ENCODE peak calls at places on chromosomes 4 and X, in six cellular contexts. I is kidney, R is right lobe of liver, A is IMR-90, C is SK-N-SH, G is sigmoid colon. S is an unnamed sample.

GRCh38 chr4:95108883-95109421 is 351.2 kb downstream of the BMPR1B start:
- DNase-seq in I (no peak), R (no peak), A (peak), C (no peak), G (no peak), S (no peak)

GRCh38 chr4:180391613-180392012 is 1851.6 kb upstream of the TENM3 start:
- DNase-seq in I (no peak), R (no peak), A (no peak), C (no peak), G (no peak), S (no peak)

GRCh38 chrX:48989483-48989882 is 12.6 kb downstream of the GRIPAP1 start:
- DNase-seq in I (no peak), R (peak), A (no peak), C (no peak), G (peak), S (no peak)

GRCh38 chr4:153467897-153468262 is 1.7 kb downstream of the TMEM131L start:
- DNase-seq in I (no peak), R (no peak), A (no peak), C (no peak), G (no peak), S (no peak)

GRCh38 chrX:37468111-37468739 is 103.2 kb upstream of the LANCL3 start:
- DNase-seq in I (no peak), R (no peak), A (no peak), C (no peak), G (no peak), S (no peak)

GRCh38 chr4:184764601-184765000 is 30.7 kb upstream of the CENPU start:
- DNase-seq in I (no peak), R (no peak), A (no peak), C (no peak), G (no peak), S (no peak)

GRCh38 chr4:88661724-88662123 is 35.9 kb downstream of the NAP1L5 start:
- DNase-seq in I (no peak), R (no peak), A (peak), C (no peak), G (no peak), S (no peak)

GRCh38 chr4:149493492-149493891 is 322.2 kb downstream of the IQCM start:
- DNase-seq in I (no peak), R (no peak), A (no peak), C (no peak), G (no peak), S (no peak)

GRCh38 chrX:8783100-8784098 is 17.8 kb downstream of the FAM9A start:
- DNase-seq in I (peak), R (no peak), A (peak), C (peak), G (no peak), S (no peak)

GRCh38 chr4:156941940-156942548 is 29.6 kb downstream of the PDGFC start:
- DNase-seq in I (no peak), R (no peak), A (peak), C (no peak), G (peak), S (peak)

GRCh38 chrX:141220342-141221008 is 21.8 kb downstream of the SPANXC start:
- DNase-seq in I (no peak), R (no peak), A (peak), C (no peak), G (no peak), S (no peak)

GRCh38 chr4:112516401-112517066 is 554 bp upstream of the NEUROG2 start:
- DNase-seq in I (peak), R (no peak), A (no peak), C (peak), G (no peak), S (no peak)

GRCh38 chr4:88308587-88308986 is 24.2 kb upstream of the PPM1K start:
- DNase-seq in I (no peak), R (no peak), A (no peak), C (no peak), G (no peak), S (no peak)

GRCh38 chrX:153688900-153689590 is 1.3 kb downstream of the SLC6A8 start:
- DNase-seq in I (peak), R (peak), A (peak), C (peak), G (peak), S (no peak)

GRCh38 chrX:1355131-1355799 is 18.7 kb downstream of the IL3RA start:
- DNase-seq in I (peak), R (no peak), A (no peak), C (no peak), G (no peak), S (no peak)

GRCh38 chr4:158622251-158622650 is 49.4 kb downstream of the C4orf46 start:
- DNase-seq in I (no peak), R (no peak), A (peak), C (no peak), G (no peak), S (no peak)

GRCh38 chr4:30929649-30930048 is 209.5 kb downstream of the PCDH7 start:
- DNase-seq in I (no peak), R (no peak), A (no peak), C (no peak), G (no peak), S (no peak)

GRCh38 chrX:4708970-4709760 is 995.7 kb upstream of the PRKX start:
- DNase-seq in I (no peak), R (no peak), A (no peak), C (no peak), G (no peak), S (no peak)

GRCh38 chr4:384311-385010 is 46.8 kb downstream of the ZNF141 start:
- DNase-seq in I (no peak), R (no peak), A (no peak), C (no peak), G (no peak), S (no peak)

GRCh38 chr4:158667651-158668198 is 4.0 kb downstream of the C4orf46 start:
- DNase-seq in I (no peak), R (no peak), A (peak), C (peak), G (no peak), S (no peak)

GRCh38 chr4:182556576-182556975 is 313.4 kb downstream of the TENM3 start:
- DNase-seq in I (no peak), R (no peak), A (peak), C (no peak), G (no peak), S (no peak)

GRCh38 chr4:92305148-92305877 is 1.5 kb downstream of the GRID2 start:
- DNase-seq in I (peak), R (peak), A (peak), C (peak), G (no peak), S (peak)

GRCh38 chr4:62512271-62512670 is 1312.1 kb downstream of the ADGRL3 start:
- DNase-seq in I (no peak), R (no peak), A (no peak), C (no peak), G (no peak), S (no peak)

GRCh38 chrX:65451663-65452062 is 82.9 kb downstream of the LAS1L start:
- DNase-seq in I (no peak), R (no peak), A (peak), C (peak), G (no peak), S (no peak)
- H3K4me3 ChIP-seq in I (no peak), R (no peak), A (no peak), C (no peak), G (no peak), S (no peak)

GRCh38 chrX:41273638-41274037 is 60.3 kb upstream of the DDX3X start:
- DNase-seq in I (no peak), R (no peak), A (no peak), C (no peak), G (no peak), S (no peak)

GRCh38 chrX:41276661-41277506 is 57.1 kb upstream of the DDX3X start:
- DNase-seq in I (no peak), R (no peak), A (no peak), C (no peak), G (no peak), S (no peak)

DNA sequence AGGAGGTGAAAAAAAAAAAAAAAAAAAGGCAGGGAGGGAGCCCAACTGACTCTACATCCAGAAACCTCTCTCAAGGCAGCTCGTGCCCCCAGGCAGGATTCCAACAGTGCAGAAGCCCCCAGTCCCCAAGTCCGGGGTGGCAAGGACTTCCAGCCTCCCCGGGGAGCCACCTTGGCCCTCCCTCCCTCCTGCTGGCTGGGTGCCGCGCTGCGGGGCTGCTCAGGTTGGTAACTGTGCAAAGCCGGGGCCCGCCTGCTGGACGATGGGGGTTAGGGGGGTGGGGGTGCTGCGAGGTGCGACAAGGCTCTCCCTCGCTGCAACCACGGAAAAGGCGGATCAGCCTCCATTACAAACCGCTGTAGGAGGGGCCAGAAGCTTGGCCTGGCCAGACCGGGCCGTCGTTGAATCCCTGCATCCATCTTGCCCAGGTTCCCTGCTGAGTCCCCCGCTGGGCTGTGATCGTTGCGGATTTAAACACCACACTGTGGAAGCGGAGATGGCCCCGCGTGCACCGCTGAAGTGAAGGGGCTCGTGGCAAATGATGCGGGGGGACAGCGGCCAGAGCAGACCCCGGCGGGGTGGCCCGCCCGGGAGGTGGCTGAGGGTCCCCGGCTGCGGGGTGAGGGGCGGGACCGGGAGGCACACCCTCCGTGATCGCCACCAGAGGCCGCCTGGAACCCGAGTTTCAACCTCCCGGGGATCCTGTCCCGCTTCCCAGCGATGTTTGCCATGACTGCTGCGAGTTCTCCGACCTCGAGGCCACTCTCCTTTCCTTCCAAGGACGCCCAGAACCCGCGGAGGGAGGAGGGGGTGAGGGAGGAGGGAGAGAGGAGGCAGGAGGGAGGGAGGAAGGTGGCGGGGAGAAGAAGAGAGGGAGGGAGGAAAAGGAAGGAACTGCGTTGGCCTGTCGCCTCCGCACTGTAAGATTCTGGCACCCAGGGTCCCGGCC is 58.0 kb upstream of the DDX3X start:
- DNase-seq in I (peak), R (peak), A (peak), C (peak), G (peak), S (no peak)
- TF ChIP-seq CTCF in I (no peak), R (peak), A (peak), C (peak), G (no peak), S (no peak)

GRCh38 chr4:84338367-84338766 is 160.7 kb downstream of the NKX6-1 start:
- DNase-seq in I (peak), R (no peak), A (no peak), C (no peak), G (no peak), S (no peak)

GRCh38 chr4:84341559-84341958 is 157.5 kb downstream of the NKX6-1 start:
- DNase-seq in I (no peak), R (no peak), A (no peak), C (no peak), G (no peak), S (no peak)

GRCh38 chr4:84342161-84342560 is 156.9 kb downstream of the NKX6-1 start:
- DNase-seq in I (no peak), R (no peak), A (no peak), C (no peak), G (no peak), S (no peak)

GRCh38 chr4:84336964-84337705 is 162.0 kb downstream of the NKX6-1 start:
- DNase-seq in I (no peak), R (no peak), A (no peak), C (no peak), G (no peak), S (no peak)
- H3K4me3 ChIP-seq in I (no peak), R (no peak), A (no peak), C (no peak), G (no peak), S (no peak)

DNA sequence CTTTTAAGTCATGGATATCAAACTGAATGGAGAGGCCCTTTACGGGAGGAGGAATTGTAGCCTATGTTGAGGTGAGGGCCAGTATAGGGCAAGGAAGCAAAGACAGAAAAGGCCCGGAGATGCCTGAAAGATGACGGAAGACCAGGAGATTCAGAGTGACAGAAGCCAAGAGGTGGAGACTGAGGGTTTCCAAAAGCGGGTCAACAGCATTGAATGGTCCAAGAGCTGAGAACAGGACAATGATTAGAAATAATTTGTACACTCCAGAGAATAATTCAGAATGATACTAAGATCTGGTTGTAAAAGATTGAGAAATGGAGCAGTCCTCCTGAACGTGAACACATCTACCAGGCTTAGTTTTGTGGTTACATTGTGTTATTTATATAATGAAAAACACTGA is 45.5 kb upstream of the ZNF518B start:
- DNase-seq in I (no peak), R (no peak), A (no peak), C (no peak), G (no peak), S (no peak)
- TF ChIP-seq CTCF in I (no peak), R (no peak), A (no peak), C (no peak), G (no peak), S (no peak)

DNA sequence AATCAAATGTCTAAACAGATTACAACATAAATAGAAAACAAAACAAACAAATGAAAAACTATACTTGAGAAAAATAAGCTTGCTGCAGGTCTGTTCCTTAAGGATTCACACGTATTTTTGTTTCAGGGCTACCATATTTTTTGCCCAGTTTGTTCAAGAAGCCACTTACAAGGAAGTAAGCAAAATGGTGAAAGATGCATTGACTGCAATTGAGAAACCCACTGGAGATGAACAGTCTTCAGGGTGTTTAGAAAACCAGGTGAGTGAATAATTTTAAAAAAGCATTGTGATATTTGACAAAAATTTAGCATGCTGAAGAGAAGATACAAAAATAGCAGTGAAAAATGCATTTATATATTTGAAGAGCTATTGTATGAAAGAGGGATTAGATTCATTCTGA is 2.0 kb downstream of the AFP start:
- DNase-seq in I (no peak), R (no peak), A (no peak), C (no peak), G (no peak), S (no peak)
- H3K4me3 ChIP-seq in I (no peak), R (no peak), A (no peak), C (no peak), G (no peak), S (no peak)

S was measured in coronary artery.